ENCODE peak calls at places on chromosomes 3 and 15, in four cellular contexts. G is breast epithelium, C is PC-9, D is A673. K is an unnamed sample.

GRCh38 chr3:13878711-13879101 is 1.2 kb downstream of the WNT7A start:
- DNase-seq in G (no peak), C (peak), D (no peak), K (no peak)

GRCh38 chr3:124492824-124493223 is 237.4 kb upstream of the UMPS start:
- DNase-seq in G (peak), C (peak), D (peak), K (no peak)

GRCh38 chr3:134371542-134372324 is 2.5 kb downstream of the AMOTL2 start:
- DNase-seq in G (no peak), C (no peak), D (no peak), K (no peak)

GRCh38 chr3:179710079-179710478 is 57.2 kb downstream of the USP13 start:
- DNase-seq in G (no peak), C (no peak), D (no peak), K (no peak)

GRCh38 chr15:85725564-85725963 is 69.2 kb downstream of the KLHL25 start:
- DNase-seq in G (no peak), C (no peak), D (no peak), K (no peak)

GRCh38 chr3:127452321-127452821 is 138.2 kb downstream of the TPRA1 start:
- DNase-seq in G (peak), C (no peak), D (no peak), K (no peak)

GRCh38 chr3:61855211-61855610 is 293.8 kb downstream of the PTPRG start:
- DNase-seq in G (no peak), C (no peak), D (no peak), K (no peak)

GRCh38 chr3:123552095-123552714 is 32.6 kb downstream of the HACD2 start:
- DNase-seq in G (no peak), C (no peak), D (peak), K (no peak)

GRCh38 chr15:62935300-62936081 is 107.1 kb upstream of the TPM1 start:
- DNase-seq in G (no peak), C (no peak), D (no peak), K (no peak)

GRCh38 chr3:159032311-159032710 is 230.5 kb downstream of the MFSD1 start:
- DNase-seq in G (no peak), C (no peak), D (no peak), K (no peak)

GRCh38 chr15:45183511-45183910 is 4.3 kb downstream of the SHF start:
- DNase-seq in G (no peak), C (no peak), D (no peak), K (no peak)

GRCh38 chr15:88664151-88664778 is 25.4 kb downstream of the ISG20 start:
- DNase-seq in G (no peak), C (no peak), D (no peak), K (no peak)

GRCh38 chr3:185351371-185351770 is 11.6 kb upstream of the MAP3K13 start:
- DNase-seq in G (no peak), C (no peak), D (no peak), K (no peak)

GRCh38 chr3:27568393-27568792 is 84.2 kb upstream of the SLC4A7 start:
- DNase-seq in G (peak), C (peak), D (peak), K (peak)

GRCh38 chr3:151707216-151707615 is 26.5 kb upstream of the AADACL2 start:
- DNase-seq in G (no peak), C (no peak), D (no peak), K (no peak)

GRCh38 chr3:119294402-119294888 is 262 bp downstream of the ARHGAP31 start:
- DNase-seq in G (no peak), C (peak), D (peak), K (peak)

GRCh38 chr3:145017959-145018358 is 1046.3 kb downstream of the DIPK2A start:
- DNase-seq in G (no peak), C (no peak), D (no peak), K (no peak)

GRCh38 chr3:170496026-170496867 is 77.6 kb downstream of the CLDN11 start:
- DNase-seq in G (no peak), C (no peak), D (no peak), K (no peak)

GRCh38 chr3:30708472-30708871 is 102.1 kb downstream of the TGFBR2 start:
- DNase-seq in G (no peak), C (no peak), D (no peak), K (no peak)

GRCh38 chr3:63892773-63893352 is 19.3 kb downstream of the SCAANT1 start:
- DNase-seq in G (no peak), C (no peak), D (no peak), K (no peak)

GRCh38 chr3:189316296-189317019 is 144.7 kb downstream of the TPRG1 start:
- DNase-seq in G (peak), C (peak), D (no peak), K (no peak)

GRCh38 chr3:188687389-188687788 is 484.4 kb upstream of the TPRG1 start:
- DNase-seq in G (no peak), C (no peak), D (peak), K (peak)

GRCh38 chr3:69385723-69386483 is at the start of gene FRMD4B:
- DNase-seq in G (peak), C (peak), D (peak), K (no peak)
- H3K4me3 ChIP-seq in G (peak), C (peak), D (no peak), K (no peak)

GRCh38 chr3:149587383-149587782 is 70.4 kb downstream of the WWTR1 start:
- DNase-seq in G (no peak), C (no peak), D (no peak), K (no peak)

GRCh38 chr3:149589332-149589731 is 68.5 kb downstream of the WWTR1 start:
- DNase-seq in G (no peak), C (no peak), D (peak), K (no peak)

GRCh38 chr3:149590691-149591441 is 67.0 kb downstream of the WWTR1 start:
- DNase-seq in G (no peak), C (no peak), D (peak), K (no peak)

GRCh38 chr3:149586871-149587270 is 71.0 kb downstream of the WWTR1 start:
- DNase-seq in G (no peak), C (peak), D (no peak), K (no peak)

GRCh38 chr3:149588909-149589308 is 68.9 kb downstream of the WWTR1 start:
- DNase-seq in G (no peak), C (no peak), D (peak), K (no peak)
- H3K27ac ChIP-seq in G (peak), C (peak), D (peak), K (no peak)

GRCh38 chr3:46883252-46884185 is 6.0 kb downstream of the PTH1R start:
- DNase-seq in G (no peak), C (no peak), D (peak), K (no peak)
- H3K4me3 ChIP-seq in G (peak), C (no peak), D (peak), K (peak)

GRCh38 chr3:196135693-196136639 is 54.1 kb upstream of the TFRC start:
- DNase-seq in G (no peak), C (peak), D (no peak), K (no peak)
- H3K27ac ChIP-seq in G (peak), C (peak), D (no peak), K (no peak)

K was measured in SJSA1.